ENCODE peak calls at places on chromosomes 11 and 22, in four cellular contexts. Y, D, B and T are unnamed samples.

GRCh38 chr22:35197071-35197470 is 60.2 kb upstream of the HMGXB4 start:
- DNase-seq in D (no peak), Y (no peak), B (no peak), T (no peak)

GRCh38 chr22:26903030-26903856 is 245.9 kb downstream of the MIAT start:
- DNase-seq in D (no peak), Y (no peak), B (no peak), T (no peak)

GRCh38 chr11:64268687-64269379 is 15.6 kb downstream of the BAD start:
- DNase-seq in Y (peak), D (no peak), B (peak), T (peak)

GRCh38 chr11:118328745-118329144 is 13.8 kb downstream of the CD3D start:
- DNase-seq in D (no peak), B (no peak), Y (no peak), T (no peak)

GRCh38 chr11:19903620-19904069 is 191.0 kb downstream of the NAV2 start:
- DNase-seq in Y (peak), B (peak), D (peak), T (peak)

GRCh38 chr22:44380716-44381500 is 68.2 kb upstream of the SHISAL1 start:
- DNase-seq in D (no peak), Y (no peak), B (peak), T (no peak)

GRCh38 chr22:30430933-30431332 is 5.4 kb downstream of the MTFP1 start:
- DNase-seq in D (no peak), B (no peak), Y (no peak), T (no peak)

GRCh38 chr11:92396133-92396532 is 171.5 kb downstream of the FAT3 start:
- DNase-seq in D (no peak), B (no peak), Y (no peak), T (no peak)

GRCh38 chr11:1051356-1052132 is 15.0 kb upstream of the MUC6 start:
- DNase-seq in B (no peak), Y (no peak), D (no peak), T (no peak)

GRCh38 chr11:72721689-72722049 is 30.5 kb downstream of the ARAP1 start:
- DNase-seq in D (no peak), Y (no peak), B (peak), T (peak)

GRCh38 chr11:79227308-79227707 is 213.5 kb downstream of the TENM4 start:
- DNase-seq in Y (no peak), B (no peak), D (no peak), T (no peak)

GRCh38 chr11:556857-557256 is 3.7 kb downstream of the LMNTD2 start:
- DNase-seq in Y (no peak), D (no peak), B (no peak), T (no peak)

GRCh38 chr11:95011376-95011775 is 13.7 kb upstream of the KDM4E start:
- DNase-seq in B (no peak), Y (no peak), D (no peak), T (no peak)

GRCh38 chr11:45218705-45219104 is 67.4 kb downstream of the SYT13 start:
- DNase-seq in B (no peak), Y (no peak), D (no peak), T (no peak)

GRCh38 chr11:63917685-63918523 is 940 bp upstream of the RCOR2 start:
- DNase-seq in Y (no peak), D (peak), B (peak), T (peak)

GRCh38 chr11:36818410-36818809 is 220.4 kb upstream of the RAG2 start:
- DNase-seq in Y (no peak), D (no peak), B (no peak), T (no peak)

GRCh38 chr11:87878373-87878779 is 296.9 kb downstream of the RAB38 start:
- DNase-seq in Y (peak), B (no peak), D (no peak), T (peak)

GRCh38 chr22:23787910-23788309 is 1.1 kb downstream of the SMARCB1 start:
- DNase-seq in D (no peak), B (no peak), Y (no peak), T (no peak)

GRCh38 chr22:37747715-37748100 is 50.9 kb downstream of the TRIOBP start:
- DNase-seq in Y (no peak), B (no peak), D (no peak), T (no peak)
- H3K4me3 ChIP-seq in Y (peak), B (no peak), D (peak), T (peak)

DNA sequence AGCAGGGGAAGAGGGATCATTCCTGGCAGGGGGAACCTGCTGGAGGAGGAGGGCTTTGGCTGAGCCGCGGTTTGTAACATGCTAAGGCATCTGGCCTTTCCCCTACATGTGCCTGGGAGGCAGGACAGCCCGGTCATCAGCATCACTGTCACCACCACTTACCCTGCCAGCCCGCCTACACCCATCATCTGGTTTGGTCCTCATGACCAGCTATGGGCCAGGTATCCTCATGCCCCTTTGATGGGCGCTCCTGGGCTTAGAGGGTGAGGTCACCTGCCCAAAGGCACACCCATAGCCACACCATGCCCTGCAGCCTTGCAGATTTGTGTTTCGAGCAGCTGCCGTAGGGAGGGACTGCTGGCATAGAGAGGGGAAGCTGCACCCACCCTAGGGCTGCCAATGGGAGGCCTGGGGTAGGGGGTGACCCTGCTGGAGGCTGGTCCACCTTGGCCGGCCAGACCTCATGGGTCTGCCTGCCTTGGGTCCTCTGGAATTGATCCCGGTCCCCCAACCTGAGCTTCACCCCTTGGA is 2.6 kb downstream of the MRGPRF start:
- DNase-seq in Y (peak), D (no peak), B (no peak), T (no peak)
- H3K4me3 ChIP-seq in Y (peak), D (no peak), B (no peak), T (peak)

GRCh38 chr11:10932976-10933375 is 75.1 kb upstream of the ZBED5 start:
- DNase-seq in D (no peak), B (no peak), Y (no peak), T (no peak)
- H3K4me3 ChIP-seq in D (no peak), B (no peak), Y (no peak), T (no peak)

GRCh38 chr22:29269230-29269604 is 1.1 kb downstream of the EWSR1 start:
- DNase-seq in Y (no peak), B (no peak), D (no peak), T (no peak)

GRCh38 chr22:29272624-29273023 is 4.6 kb downstream of the EWSR1 start:
- DNase-seq in D (no peak), Y (no peak), B (no peak), T (no peak)

GRCh38 chr22:29268511-29269229 is 602 bp downstream of the EWSR1 start:
- DNase-seq in B (peak), D (no peak), Y (peak), T (peak)

GRCh38 chr22:29269731-29270474 is 1.8 kb downstream of the EWSR1 start:
- DNase-seq in B (no peak), D (no peak), Y (peak), T (no peak)

DNA sequence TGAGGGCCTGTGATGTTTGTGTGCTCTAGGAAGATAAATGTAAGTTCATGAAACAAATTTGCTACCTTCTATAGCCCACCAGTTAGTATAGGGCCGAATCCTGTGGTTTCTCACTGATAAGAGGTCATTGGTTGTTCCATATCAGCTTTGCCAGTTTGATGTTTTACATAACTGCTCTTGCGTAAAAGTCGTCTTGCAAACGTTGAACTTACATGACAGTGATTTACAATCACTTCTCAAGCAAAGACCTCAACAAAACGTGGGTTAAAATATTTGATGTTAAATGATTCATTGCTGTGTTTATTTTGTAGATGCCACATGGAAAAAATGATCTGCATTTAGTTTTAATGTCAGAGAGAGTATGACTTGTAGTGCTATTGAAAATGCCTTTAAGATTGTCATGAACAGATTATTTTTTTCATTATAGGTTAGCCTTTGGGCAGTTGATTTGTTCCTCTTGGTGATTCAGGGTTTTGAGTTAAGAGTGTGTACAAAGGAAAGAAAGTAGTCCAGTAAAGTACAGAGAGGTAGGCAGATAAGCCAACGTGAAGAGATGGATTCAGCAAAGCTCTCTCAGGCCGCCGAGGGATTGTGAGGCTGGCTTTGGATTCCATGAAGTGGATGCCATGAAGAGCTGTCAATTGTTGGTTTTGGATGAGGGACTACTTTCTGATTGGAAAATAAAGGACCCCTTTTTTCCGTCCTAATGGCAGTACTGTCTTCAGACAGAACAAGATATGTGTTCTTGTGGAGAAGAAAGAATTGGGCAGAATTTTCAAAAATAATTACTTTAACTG is 2.6 kb downstream of the EWSR1 start:
- DNase-seq in Y (peak), D (no peak), B (no peak), T (peak)
- H3K4me3 ChIP-seq in Y (peak), D (peak), B (no peak), T (peak)

DNA sequence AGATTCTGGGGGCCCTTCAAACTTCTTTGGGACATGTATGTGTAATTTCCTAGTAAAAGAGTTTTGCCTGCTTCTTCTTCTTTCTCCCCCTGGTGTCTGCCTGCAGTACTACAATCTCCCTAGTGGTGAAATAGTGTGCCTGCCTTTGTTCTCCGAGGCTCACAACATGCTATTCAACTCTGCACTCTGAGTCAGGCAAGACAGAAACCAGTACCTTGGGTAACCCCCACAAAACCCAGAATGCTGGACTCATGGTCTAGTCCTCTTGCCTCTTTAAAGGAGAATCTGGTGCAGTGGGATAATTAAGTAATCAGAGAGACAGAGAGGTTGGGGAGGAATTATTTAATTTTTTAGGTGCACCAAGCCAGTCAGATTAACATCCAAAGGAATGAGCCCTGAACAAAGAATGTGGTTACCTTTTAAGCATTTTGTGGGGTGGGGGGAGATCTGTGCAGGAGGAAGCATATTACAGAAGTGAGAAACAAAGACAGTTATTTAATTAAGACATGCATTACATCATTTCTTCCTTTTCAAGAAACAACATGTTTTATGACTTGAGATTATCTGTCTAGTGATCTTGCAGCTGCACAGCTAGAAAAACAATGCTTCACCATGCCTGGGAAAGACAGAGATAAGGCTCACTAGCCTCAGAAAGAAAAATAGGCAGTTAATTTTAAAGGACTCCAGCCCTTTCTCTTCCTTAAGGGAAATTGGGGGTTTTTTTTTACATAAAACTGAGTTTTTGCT is 11.0 kb upstream of the MS4A6A start:
- DNase-seq in D (peak), Y (peak), B (peak), T (peak)
- H3K4me3 ChIP-seq in D (no peak), Y (no peak), B (no peak), T (no peak)

GRCh38 chr22:45628508-45628907 is 43.1 kb upstream of the ATXN10 start:
- DNase-seq in D (no peak), B (no peak), Y (no peak), T (no peak)

GRCh38 chr22:45621836-45622600 is 49.6 kb upstream of the ATXN10 start:
- DNase-seq in B (no peak), Y (no peak), D (no peak), T (no peak)

GRCh38 chr22:45627489-45628233 is 44.0 kb upstream of the ATXN10 start:
- DNase-seq in Y (no peak), B (no peak), D (no peak), T (no peak)

GRCh38 chr22:45629469-45630089 is 42.1 kb upstream of the ATXN10 start:
- DNase-seq in B (no peak), D (no peak), Y (no peak), T (no peak)

DNA sequence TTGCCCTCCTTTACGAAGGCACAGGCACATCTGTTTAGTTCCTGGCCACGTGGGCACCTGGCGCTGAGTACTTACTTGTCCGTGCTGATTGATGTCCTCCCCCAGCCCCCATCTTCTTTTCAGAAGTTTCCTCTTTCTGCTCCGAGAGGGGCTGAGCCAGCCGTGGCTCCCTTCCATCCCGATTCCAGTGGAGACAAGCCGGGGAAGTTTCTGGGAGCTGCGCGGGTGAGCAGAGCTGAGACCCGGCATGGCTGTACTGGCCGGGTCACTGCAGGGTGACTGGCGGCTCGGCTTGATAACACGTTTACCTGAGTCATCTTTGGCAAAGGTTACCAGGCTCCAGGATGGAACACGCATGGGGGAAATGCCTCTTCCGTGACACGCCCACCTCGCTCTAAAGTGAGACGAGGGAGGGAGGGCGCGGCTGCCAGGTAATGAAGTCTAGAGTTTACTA is 45.4 kb upstream of the ATXN10 start:
- DNase-seq in D (peak), B (peak), Y (no peak), T (no peak)
- H3K4me3 ChIP-seq in D (no peak), B (no peak), Y (no peak), T (no peak)